ENCODE peak calls at places on chromosomes 2 and 18, in five cellular contexts. W is Right ventricle myocardium inferior, P is AG08395, D is RWPE1, S is psoas muscle. Z is an unnamed sample.

GRCh38 chr18:51537487-51537886 is 340.0 kb upstream of the MEX3C start:
- DNase-seq in D (peak; percentile 20), W (no peak), P (no peak), S (no peak), Z (peak; percentile 74)

GRCh38 chr2:151111599-151112278 is 149.9 kb downstream of the RBM43 start:
- DNase-seq in W (no peak), P (peak; percentile 64), D (peak; percentile 66), S (no peak), Z (peak; percentile 73)

GRCh38 chr2:55862269-55862668 is 61.3 kb downstream of the EFEMP1 start:
- DNase-seq in D (peak; percentile 64), S (peak; percentile 49), P (peak; percentile 78), W (no peak), Z (no peak)

GRCh38 chr2:221166283-221166682 is 405.8 kb downstream of the EPHA4 start:
- DNase-seq in D (no peak), S (peak; percentile 52), P (no peak), W (no peak), Z (no peak)

GRCh38 chr2:188466761-188467160 is 175.1 kb downstream of the GULP1 start:
- DNase-seq in W (no peak), D (no peak), P (no peak), S (no peak), Z (no peak)

GRCh38 chr2:119282139-119282965 is 58.7 kb downstream of the STEAP3 start:
- DNase-seq in D (no peak), W (peak; percentile 58), P (no peak), S (no peak), Z (no peak)

GRCh38 chr2:54486766-54487165 is 30.6 kb downstream of the SPTBN1 start:
- DNase-seq in D (no peak), S (no peak), P (no peak), W (no peak), Z (no peak)

GRCh38 chr2:86218124-86218523 is 18.9 kb downstream of the MRPL35 start:
- DNase-seq in S (no peak), D (no peak), P (no peak), W (no peak), Z (no peak)

GRCh38 chr18:28855524-28855923 is 678.6 kb upstream of the CDH2 start:
- DNase-seq in P (peak; percentile 29), S (no peak), D (no peak), W (no peak), Z (no peak)

GRCh38 chr2:95231723-95232122 is 24.4 kb downstream of the ZNF892 start:
- DNase-seq in D (peak; percentile 72), S (no peak), W (no peak), P (peak; percentile 85), Z (peak; percentile 80)

GRCh38 chr2:210158236-210158635 is 13.0 kb downstream of the KANSL1L start:
- DNase-seq in S (no peak), D (no peak), P (no peak), W (no peak), Z (no peak)

GRCh38 chr2:70921031-70921430 is 14.7 kb upstream of the ATP6V1B1 start:
- DNase-seq in P (no peak), D (no peak), W (no peak), S (peak; percentile 41), Z (no peak)

GRCh38 chr2:64685430-64685829 is 31.7 kb upstream of the SERTAD2 start:
- DNase-seq in W (no peak), S (no peak), D (no peak), P (peak; percentile 43), Z (no peak)

GRCh38 chr2:157927155-157927554 is 51.0 kb upstream of the ACVR1 start:
- DNase-seq in D (no peak), S (no peak), W (no peak), P (no peak), Z (no peak)

GRCh38 chr18:23114911-23115310 is 20.4 kb upstream of the CABLES1 start:
- DNase-seq in P (no peak), W (no peak), S (no peak), D (no peak), Z (no peak)

GRCh38 chr18:48621240-48621639 is 82.4 kb downstream of the CTIF start:
- DNase-seq in P (peak; percentile 84), D (peak; percentile 64), S (no peak), W (no peak), Z (peak; percentile 8)

GRCh38 chr2:233209117-233209977 is 42.1 kb upstream of the ATG16L1 start:
- DNase-seq in P (no peak), W (no peak), D (peak; percentile 71), S (no peak), Z (no peak)

GRCh38 chr2:240915526-240916335 is 9.6 kb downstream of the CROCC2 start:
- DNase-seq in W (peak; percentile 21), S (peak; percentile 53), D (no peak), P (no peak), Z (no peak)

GRCh38 chr2:231710751-231711676 is 2.7 kb downstream of the PTMA start:
- DNase-seq in D (no peak), S (peak; percentile 71), W (peak; percentile 75), P (no peak), Z (no peak)

GRCh38 chr2:159179696-159180095 is 106.8 kb downstream of the WDSUB1 start:
- DNase-seq in W (no peak), S (no peak), P (no peak), D (no peak), Z (no peak)

GRCh38 chr2:200397785-200398184 is 91.3 kb downstream of the SPATS2L start:
- DNase-seq in P (peak; percentile 29), S (no peak), D (no peak), W (no peak), Z (no peak)

GRCh38 chr2:64700133-64700809 is 46.6 kb upstream of the SERTAD2 start:
- DNase-seq in W (no peak), D (no peak), P (peak; percentile 24), S (no peak), Z (no peak)

GRCh38 chr2:237242091-237242536 is 156.4 kb downstream of the COPS8 start:
- DNase-seq in D (no peak), P (no peak), S (no peak), W (no peak), Z (no peak)

Z was measured in RKO.